ENCODE peak calls at places on chromosomes 7 and 10, in ten cellular contexts. R is GM23248; I is heart right ventricle; E is aorta; C is colonic mucosa; Y is CD4-positive, alpha-beta memory T cell; G is uterus; N is upper lobe of right lung; U is spleen; L is CD8-positive, alpha-beta memory T cell. V is an unnamed sample.

GRCh38 chr10:130479906-130480305 is 343.7 kb downstream of the GLRX3 start:
- DNase-seq in Y (no peak), N (peak; percentile 19), L (no peak), U (no peak), I (no peak), G (no peak), C (no peak), R (no peak), E (no peak), V (no peak)

GRCh38 chr7:16669581-16669980 is 23.6 kb downstream of the BZW2 start:
- DNase-seq in C (no peak), U (no peak), G (no peak), N (no peak), L (no peak), R (peak; percentile 71), Y (no peak), E (no peak), I (no peak), V (no peak)

GRCh38 chr10:74704629-74705360 is 121.6 kb upstream of the KAT6B start:
- DNase-seq in U (no peak), R (no peak), Y (no peak), C (no peak), I (no peak), L (no peak), N (no peak), G (no peak), E (no peak), V (no peak)

GRCh38 chr10:122159159-122159970 is 111.7 kb upstream of the BTBD16 start:
- DNase-seq in R (no peak), C (no peak), G (no peak), U (peak; percentile 69), N (peak; percentile 64), I (no peak), Y (no peak), E (no peak), L (no peak), V (no peak)

GRCh38 chr10:125006188-125006680 is 64.3 kb downstream of the ZRANB1 start:
- DNase-seq in E (no peak), I (no peak), L (no peak), R (peak; percentile 39), U (no peak), G (no peak), Y (no peak), C (no peak), N (no peak), V (no peak)

GRCh38 chr10:128465697-128466096 is 339.5 kb upstream of the MKI67 start:
- DNase-seq in G (no peak), E (peak; percentile 39), U (peak; percentile 58), I (no peak), R (no peak), C (no peak), N (no peak), Y (no peak), L (no peak), V (no peak)

GRCh38 chr10:75211007-75211735 is 575 bp downstream of the VDAC2 start:
- DNase-seq in I (no peak), N (no peak), Y (peak; percentile 20), E (peak; percentile 51), U (no peak), G (no peak), R (peak; percentile 92), L (no peak), C (peak; percentile 70), V (peak; percentile 24)

GRCh38 chr10:111472445-111472844 is 395.6 kb downstream of the ADRA2A start:
- DNase-seq in I (no peak), L (no peak), C (no peak), G (no peak), Y (no peak), U (no peak), N (no peak), R (no peak), E (no peak), V (no peak)

GRCh38 chr10:11178606-11179221 is 161.0 kb downstream of the CELF2 start:
- DNase-seq in E (no peak), G (no peak), N (no peak), I (peak; percentile 61), U (peak; percentile 91), C (peak; percentile 47), L (peak; percentile 95), Y (peak; percentile 89), R (no peak), V (peak; percentile 82)

GRCh38 chr10:11179231-11180105 is 161.8 kb downstream of the CELF2 start:
- DNase-seq in R (no peak), C (no peak), U (no peak), E (no peak), N (no peak), L (no peak), Y (no peak), I (no peak), G (no peak), V (no peak)

GRCh38 chr10:11175823-11176243 is 158.2 kb downstream of the CELF2 start:
- DNase-seq in Y (peak; percentile 36), C (no peak), L (no peak), E (no peak), R (no peak), U (no peak), N (no peak), I (no peak), G (no peak), V (no peak)

GRCh38 chr10:11176746-11177145 is 159.1 kb downstream of the CELF2 start:
- DNase-seq in R (no peak), Y (peak; percentile 49), N (no peak), I (no peak), C (no peak), U (no peak), E (no peak), G (no peak), L (peak; percentile 61), V (peak; percentile 45)

DNA sequence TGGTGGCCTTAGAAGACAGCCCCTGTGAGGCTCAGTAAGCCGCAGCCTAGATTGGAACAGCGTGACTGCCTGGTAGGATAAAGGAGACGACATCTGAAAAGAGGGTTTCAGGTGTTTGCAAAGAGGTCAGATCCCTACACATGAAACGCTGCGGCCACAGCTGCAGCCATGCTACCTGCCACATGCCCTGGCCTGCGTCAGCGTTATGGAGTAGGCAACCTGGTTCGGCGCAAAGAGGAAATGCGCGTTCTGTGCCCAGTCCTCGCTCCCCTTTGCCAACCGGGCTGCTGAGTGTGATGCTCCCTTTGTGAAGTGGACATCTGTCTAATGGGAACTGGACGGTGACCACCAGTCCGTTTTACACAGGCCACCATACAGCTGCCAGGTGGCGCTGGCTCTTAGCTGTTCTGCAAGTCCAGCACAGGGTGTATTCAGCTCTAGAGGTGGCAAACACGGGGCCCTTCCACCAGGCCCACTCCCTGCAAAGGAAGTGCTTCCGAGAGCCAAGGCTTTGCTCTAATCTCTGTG is 160.3 kb downstream of the CELF2 start:
- DNase-seq in I (no peak), U (peak; percentile 84), Y (peak; percentile 29), C (no peak), N (no peak), R (no peak), G (no peak), E (no peak), L (no peak), V (no peak)
- H3K27ac ChIP-seq in I (peak overlapping the region; percentile 54), U (peak overlapping the region; percentile 96), Y (peak overlapping the region; percentile 96), C (peak overlapping the region; percentile 46), N (peak overlapping the region; percentile 26), R (no peak overlapping the region), G (peak overlapping the region; percentile 33), E (no peak overlapping the region), L (peak overlapping the region; percentile 69), V (peak overlapping the region; percentile 95)

GRCh38 chr10:33335550-33335799 is 1.0 kb upstream of the NRP1 start:
- DNase-seq in E (no peak), C (no peak), L (no peak), U (no peak), R (peak; percentile 69), I (no peak), G (no peak), Y (no peak), N (no peak), V (no peak)

GRCh38 chr10:33334839-33335549 is 527 bp upstream of the NRP1 start:
- DNase-seq in N (peak; percentile 89), C (peak; percentile 71), I (peak; percentile 87), Y (peak; percentile 8), R (peak; percentile 93), L (no peak), U (peak; percentile 84), E (peak; percentile 92), G (peak; percentile 82), V (peak; percentile 13)

GRCh38 chr10:33337335-33337854 is 2.9 kb upstream of the NRP1 start:
- DNase-seq in I (peak; percentile 80), E (peak; percentile 59), U (no peak), Y (no peak), C (peak; percentile 26), L (no peak), G (no peak), N (no peak), R (peak; percentile 75), V (no peak)

GRCh38 chr10:33335800-33336605 is 1.5 kb upstream of the NRP1 start:
- DNase-seq in C (peak; percentile 83), L (no peak), E (peak; percentile 86), N (peak; percentile 83), U (peak; percentile 82), I (peak; percentile 78), Y (no peak), G (peak; percentile 70), R (peak; percentile 84), V (no peak)

DNA sequence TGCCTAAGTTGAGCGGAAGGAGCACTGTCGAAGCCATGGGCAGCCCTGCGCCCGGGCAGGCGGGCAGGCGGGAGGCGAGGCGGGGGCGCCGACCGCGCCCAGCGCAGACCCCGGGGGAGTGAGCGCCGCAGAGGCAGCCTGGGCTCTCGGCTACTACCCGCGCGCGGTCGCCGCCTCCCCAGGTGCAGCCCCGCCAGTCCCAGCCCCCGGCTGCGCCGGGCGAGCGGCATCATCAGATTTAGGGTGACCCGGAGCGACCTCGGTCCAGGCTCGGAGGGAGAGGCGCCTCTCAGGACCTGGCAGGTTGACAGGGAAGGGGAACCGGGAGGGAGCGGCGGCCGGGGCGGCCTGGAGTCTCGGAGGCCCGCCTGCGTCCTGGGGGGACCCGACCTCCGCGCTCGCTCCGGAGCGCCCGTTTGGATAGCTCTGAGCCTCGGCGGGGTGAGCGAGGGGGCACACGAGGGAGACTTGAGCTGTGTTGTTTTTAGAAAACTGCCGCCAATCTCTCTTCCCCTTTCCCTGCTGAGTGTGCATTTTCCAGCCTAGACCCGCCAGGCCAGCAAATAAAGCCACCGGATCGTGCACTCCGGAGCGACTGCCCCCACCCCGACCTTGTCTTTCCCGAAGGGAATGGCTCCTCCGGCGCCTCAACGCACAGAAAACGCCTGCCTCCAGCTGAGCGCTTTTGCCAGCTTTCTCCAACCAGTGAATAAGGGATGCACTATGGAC is 2.3 kb upstream of the NRP1 start:
- DNase-seq in C (peak; percentile 57), R (peak; percentile 66), E (peak; percentile 85), N (peak; percentile 73), U (peak; percentile 80), G (peak; percentile 57), I (peak; percentile 74), Y (peak; percentile 6), L (no peak), V (no peak)
- H3K4me1 ChIP-seq in C (no peaks in the 10 kb centered on the region), R (peaks cover 37% of the 10 kb centered on the region), E (no peaks in the 10 kb centered on the region), N (peaks cover 14% of the 10 kb centered on the region), U (peaks cover 6% of the 10 kb centered on the region), G (no peaks in the 10 kb centered on the region), I (no peaks in the 10 kb centered on the region), Y (peaks cover 20% of the 10 kb centered on the region), L (peaks cover 9% of the 10 kb centered on the region), V (peaks cover 12% of the 10 kb centered on the region)

GRCh38 chr10:61844116-61844515 is 57.4 kb upstream of the ARID5B start:
- DNase-seq in N (no peak), C (no peak), L (no peak), I (no peak), G (no peak), R (no peak), E (no peak), Y (no peak), U (no peak), V (no peak)

GRCh38 chr10:61840403-61840802 is 61.1 kb upstream of the ARID5B start:
- DNase-seq in U (no peak), I (no peak), L (no peak), G (no peak), N (no peak), Y (no peak), C (no peak), R (no peak), E (no peak), V (no peak)

GRCh38 chr10:61841338-61841875 is 60.1 kb upstream of the ARID5B start:
- DNase-seq in N (no peak), Y (no peak), U (no peak), I (no peak), R (no peak), G (no peak), C (no peak), L (no peak), E (no peak), V (no peak)

GRCh38 chr10:61845196-61845949 is 56.1 kb upstream of the ARID5B start:
- DNase-seq in U (no peak), R (no peak), N (no peak), C (peak; percentile 69), E (no peak), L (no peak), G (no peak), I (no peak), Y (no peak), V (no peak)

GRCh38 chr10:61842755-61843497 is 58.6 kb upstream of the ARID5B start:
- DNase-seq in E (no peak), I (no peak), N (no peak), G (no peak), R (peak; percentile 87), Y (no peak), U (no peak), C (no peak), L (no peak), V (no peak)
- H3K27ac ChIP-seq in E (no peak overlapping the region), I (no peak overlapping the region), N (no peak overlapping the region), G (no peak overlapping the region), R (peak overlapping the region; percentile 46), Y (no peak overlapping the region), U (no peak overlapping the region), C (no peak overlapping the region), L (no peak overlapping the region), V (no peak overlapping the region)

GRCh38 chr7:7819442-7820247 is 101.2 kb upstream of the RPA3 start:
- DNase-seq in E (no peak), G (no peak), N (no peak), I (no peak), U (no peak), L (no peak), C (no peak), Y (no peak), R (no peak), V (no peak)
- H3K4me1 ChIP-seq in E (no peaks in the 10 kb centered on the region), G (no peaks in the 10 kb centered on the region), N (no peaks in the 10 kb centered on the region), I (no peaks in the 10 kb centered on the region), U (peaks cover 7% of the 10 kb centered on the region), L (peaks cover 25% of the 10 kb centered on the region), C (no peaks in the 10 kb centered on the region), Y (peaks cover 33% of the 10 kb centered on the region), R (no peaks in the 10 kb centered on the region), V (peaks cover 14% of the 10 kb centered on the region)